ENCODE peak calls at places on chromosomes 12 and 14, in five cellular contexts. T, R, O, C and B are unnamed samples.

GRCh38 chr12:123064356-123064755 is 83.9 kb downstream of the ARL6IP4 start:
- DNase-seq in T (no peak), R (no peak), O (no peak), C (no peak), B (no peak)

GRCh38 chr12:131747276-131747675 is 36.4 kb downstream of the SFSWAP start:
- DNase-seq in T (no peak), R (no peak), O (no peak), C (no peak), B (no peak)

GRCh38 chr12:96237035-96237434 is 42.9 kb downstream of the ELK3 start:
- DNase-seq in T (peak), R (no peak), O (no peak), C (peak), B (no peak)

GRCh38 chr12:124568431-124569374 is 1.3 kb upstream of the NCOR2 start:
- DNase-seq in T (peak), R (peak), O (peak), C (peak), B (peak)

GRCh38 chr14:50064993-50065392 is 51.4 kb downstream of the VCPKMT start:
- DNase-seq in T (peak), R (peak), O (no peak), C (peak), B (peak)

GRCh38 chr12:12684375-12685106 is 11.4 kb downstream of the GPR19 start:
- DNase-seq in T (no peak), R (no peak), O (peak), C (peak), B (peak)

GRCh38 chr14:79253576-79253975 is 957.7 kb downstream of the DIO2 start:
- DNase-seq in T (no peak), R (no peak), O (no peak), C (no peak), B (no peak)

GRCh38 chr14:37253905-37254304 is 56.2 kb downstream of the MIPOL1 start:
- DNase-seq in T (peak), R (no peak), O (no peak), C (peak), B (peak)

GRCh38 chr12:66915312-66915904 is 236.5 kb upstream of the GRIP1 start:
- DNase-seq in T (no peak), R (no peak), O (no peak), C (no peak), B (peak)

GRCh38 chr14:93947282-93947681 is 20.1 kb downstream of the FAM181A start:
- DNase-seq in T (no peak), R (no peak), O (no peak), C (no peak), B (no peak)

GRCh38 chr14:104094709-104095425 is 9.4 kb downstream of the ASPG start:
- DNase-seq in T (no peak), R (peak), O (peak), C (peak), B (peak)

GRCh38 chr12:76422878-76423438 is 74.7 kb upstream of the BBS10 start:
- DNase-seq in T (peak), R (no peak), O (no peak), C (peak), B (peak)

GRCh38 chr12:47964102-47964723 is 817 bp downstream of the TMEM106C start:
- DNase-seq in T (no peak), R (no peak), O (no peak), C (no peak), B (no peak)

GRCh38 chr14:21526672-21527319 is 650 bp upstream of the SALL2 start:
- DNase-seq in T (no peak), R (no peak), O (peak), C (no peak), B (no peak)

GRCh38 chr12:75455839-75456238 is 24.7 kb upstream of the GLIPR1 start:
- DNase-seq in T (no peak), R (no peak), O (no peak), C (no peak), B (no peak)

GRCh38 chr14:39367387-39367751 is 64.9 kb downstream of the FBXO33 start:
- DNase-seq in T (no peak), R (no peak), O (no peak), C (no peak), B (no peak)